ENCODE peak calls at places on chromosomes 6 and 20, in six cellular contexts. One of them, this sample, is unnamed.

GRCh38 chr20:46308258-46309157 is at the start of gene CDH22:
- DNase-seq in A673: peak
- DNase-seq in non-pigmented ciliary epithelial cell: no peak
- DNase-seq in Ammon's horn: peak
- DNase-seq in astrocyte of the spinal cord: no peak
- DNase-seq in heart right ventricle: peak
- DNase-seq in this sample: peak

GRCh38 chr6:165889636-165890403 is 226.8 kb upstream of the PDE10A start:
- DNase-seq in A673: peak
- DNase-seq in non-pigmented ciliary epithelial cell: no peak
- DNase-seq in Ammon's horn: peak
- DNase-seq in astrocyte of the spinal cord: peak
- DNase-seq in heart right ventricle: no peak
- DNase-seq in this sample: peak

GRCh38 chr6:5302995-5303622 is 41.8 kb downstream of the FARS2 start:
- DNase-seq in A673: no peak
- DNase-seq in non-pigmented ciliary epithelial cell: no peak
- DNase-seq in Ammon's horn: peak
- DNase-seq in astrocyte of the spinal cord: peak
- DNase-seq in heart right ventricle: peak
- DNase-seq in this sample: peak

GRCh38 chr6:44642345-44642744 is 254.8 kb downstream of the CDC5L start:
- DNase-seq in A673: no peak
- DNase-seq in non-pigmented ciliary epithelial cell: no peak
- DNase-seq in Ammon's horn: no peak
- DNase-seq in astrocyte of the spinal cord: no peak
- DNase-seq in heart right ventricle: no peak
- DNase-seq in this sample: no peak

GRCh38 chr20:43988451-43988850 is 73.8 kb downstream of the TOX2 start:
- DNase-seq in A673: no peak
- DNase-seq in non-pigmented ciliary epithelial cell: no peak
- DNase-seq in Ammon's horn: no peak
- DNase-seq in astrocyte of the spinal cord: no peak
- DNase-seq in heart right ventricle: no peak
- DNase-seq in this sample: no peak

GRCh38 chr6:124964764-124965105 is 2.5 kb downstream of the RNF217 start:
- DNase-seq in A673: no peak
- DNase-seq in non-pigmented ciliary epithelial cell: no peak
- DNase-seq in Ammon's horn: no peak
- DNase-seq in astrocyte of the spinal cord: no peak
- DNase-seq in heart right ventricle: no peak
- DNase-seq in this sample: no peak

GRCh38 chr20:9488063-9488462 is 26.3 kb upstream of the LAMP5 start:
- DNase-seq in A673: peak
- DNase-seq in non-pigmented ciliary epithelial cell: no peak
- DNase-seq in Ammon's horn: peak
- DNase-seq in astrocyte of the spinal cord: no peak
- DNase-seq in heart right ventricle: no peak
- DNase-seq in this sample: no peak

GRCh38 chr6:20182926-20183521 is 29.2 kb downstream of the MBOAT1 start:
- DNase-seq in A673: no peak
- DNase-seq in non-pigmented ciliary epithelial cell: no peak
- DNase-seq in Ammon's horn: no peak
- DNase-seq in astrocyte of the spinal cord: peak
- DNase-seq in heart right ventricle: peak
- DNase-seq in this sample: no peak

GRCh38 chr6:150684715-150685459 is 85.2 kb downstream of the PLEKHG1 start:
- DNase-seq in A673: no peak
- DNase-seq in non-pigmented ciliary epithelial cell: no peak
- DNase-seq in Ammon's horn: no peak
- DNase-seq in astrocyte of the spinal cord: no peak
- DNase-seq in heart right ventricle: no peak
- DNase-seq in this sample: no peak

GRCh38 chr20:18059603-18060002 is 1.9 kb upstream of the OVOL2 start:
- DNase-seq in A673: no peak
- DNase-seq in non-pigmented ciliary epithelial cell: no peak
- DNase-seq in Ammon's horn: no peak
- DNase-seq in astrocyte of the spinal cord: no peak
- DNase-seq in heart right ventricle: no peak
- DNase-seq in this sample: no peak

GRCh38 chr6:166029506-166029905 is 138.1 kb downstream of the TBXT start:
- DNase-seq in A673: no peak
- DNase-seq in non-pigmented ciliary epithelial cell: no peak
- DNase-seq in Ammon's horn: no peak
- DNase-seq in astrocyte of the spinal cord: peak
- DNase-seq in heart right ventricle: no peak
- DNase-seq in this sample: no peak

GRCh38 chr20:62485062-62485700 is 9.4 kb upstream of the GATA5 start:
- DNase-seq in A673: no peak
- DNase-seq in non-pigmented ciliary epithelial cell: no peak
- DNase-seq in Ammon's horn: no peak
- DNase-seq in astrocyte of the spinal cord: no peak
- DNase-seq in heart right ventricle: no peak
- DNase-seq in this sample: no peak

GRCh38 chr20:13183005-13183404 is 38.1 kb upstream of the ISM1 start:
- DNase-seq in A673: no peak
- DNase-seq in non-pigmented ciliary epithelial cell: no peak
- DNase-seq in Ammon's horn: no peak
- DNase-seq in astrocyte of the spinal cord: no peak
- DNase-seq in heart right ventricle: no peak
- DNase-seq in this sample: no peak

GRCh38 chr6:109526905-109527628 is 44.0 kb upstream of the ZBTB24 start:
- DNase-seq in A673: peak
- DNase-seq in non-pigmented ciliary epithelial cell: peak
- DNase-seq in Ammon's horn: peak
- DNase-seq in astrocyte of the spinal cord: peak
- DNase-seq in heart right ventricle: no peak
- DNase-seq in this sample: peak

GRCh38 chr6:56953597-56954388 is 1.1 kb upstream of the BEND6 start:
- DNase-seq in A673: peak
- DNase-seq in non-pigmented ciliary epithelial cell: no peak
- DNase-seq in Ammon's horn: no peak
- DNase-seq in astrocyte of the spinal cord: no peak
- DNase-seq in heart right ventricle: no peak
- DNase-seq in this sample: peak

GRCh38 chr6:140156131-140156530 is 781.7 kb upstream of the CITED2 start:
- DNase-seq in A673: no peak
- DNase-seq in non-pigmented ciliary epithelial cell: no peak
- DNase-seq in Ammon's horn: no peak
- DNase-seq in astrocyte of the spinal cord: no peak
- DNase-seq in heart right ventricle: no peak
- DNase-seq in this sample: no peak

GRCh38 chr6:89350281-89351037 is 2.1 kb downstream of the UBE2J1 start:
- DNase-seq in A673: peak
- DNase-seq in non-pigmented ciliary epithelial cell: no peak
- DNase-seq in Ammon's horn: peak
- DNase-seq in astrocyte of the spinal cord: peak
- DNase-seq in heart right ventricle: no peak
- DNase-seq in this sample: no peak

GRCh38 chr6:146613947-146614346 is 15.2 kb downstream of the ADGB start:
- DNase-seq in A673: no peak
- DNase-seq in non-pigmented ciliary epithelial cell: no peak
- DNase-seq in Ammon's horn: no peak
- DNase-seq in astrocyte of the spinal cord: no peak
- DNase-seq in heart right ventricle: no peak
- DNase-seq in this sample: no peak

GRCh38 chr6:122696853-122697252 is 82.7 kb upstream of the FABP7 start:
- DNase-seq in A673: no peak
- DNase-seq in non-pigmented ciliary epithelial cell: peak
- DNase-seq in Ammon's horn: no peak
- DNase-seq in astrocyte of the spinal cord: peak
- DNase-seq in heart right ventricle: no peak
- DNase-seq in this sample: no peak

GRCh38 chr6:165841153-165841558 is 178.1 kb upstream of the PDE10A start:
- DNase-seq in A673: no peak
- DNase-seq in non-pigmented ciliary epithelial cell: no peak
- DNase-seq in Ammon's horn: no peak
- DNase-seq in astrocyte of the spinal cord: no peak
- DNase-seq in heart right ventricle: no peak
- DNase-seq in this sample: no peak

GRCh38 chr6:159760602-159761057 is 1.2 kb upstream of the ACAT2 start:
- DNase-seq in A673: peak
- DNase-seq in non-pigmented ciliary epithelial cell: peak
- DNase-seq in Ammon's horn: no peak
- DNase-seq in astrocyte of the spinal cord: peak
- DNase-seq in heart right ventricle: no peak
- DNase-seq in this sample: peak

GRCh38 chr6:27591660-27592059 is 118.8 kb upstream of the ZNF184 start:
- DNase-seq in A673: peak
- DNase-seq in non-pigmented ciliary epithelial cell: no peak
- DNase-seq in Ammon's horn: peak
- DNase-seq in astrocyte of the spinal cord: peak
- DNase-seq in heart right ventricle: no peak
- DNase-seq in this sample: peak

GRCh38 chr6:56424542-56425083 is 177.2 kb upstream of the COL21A1 start:
- DNase-seq in A673: no peak
- DNase-seq in non-pigmented ciliary epithelial cell: no peak
- DNase-seq in Ammon's horn: no peak
- DNase-seq in astrocyte of the spinal cord: no peak
- DNase-seq in heart right ventricle: no peak
- DNase-seq in this sample: no peak

GRCh38 chr6:147029923-147030322 is 174.3 kb upstream of the STXBP5 start:
- DNase-seq in A673: no peak
- DNase-seq in non-pigmented ciliary epithelial cell: no peak
- DNase-seq in Ammon's horn: no peak
- DNase-seq in astrocyte of the spinal cord: no peak
- DNase-seq in heart right ventricle: no peak
- DNase-seq in this sample: no peak

GRCh38 chr20:24472426-24472825 is 3.0 kb downstream of the SYNDIG1 start:
- DNase-seq in A673: no peak
- DNase-seq in non-pigmented ciliary epithelial cell: no peak
- DNase-seq in Ammon's horn: no peak
- DNase-seq in astrocyte of the spinal cord: no peak
- DNase-seq in heart right ventricle: no peak
- DNase-seq in this sample: no peak

GRCh38 chr6:22457986-22458385 is 111.4 kb upstream of the HDGFL1 start:
- DNase-seq in A673: no peak
- DNase-seq in non-pigmented ciliary epithelial cell: no peak
- DNase-seq in Ammon's horn: no peak
- DNase-seq in astrocyte of the spinal cord: no peak
- DNase-seq in heart right ventricle: no peak
- DNase-seq in this sample: no peak

GRCh38 chr20:39036851-39037250 is 74.7 kb downstream of the DHX35 start:
- DNase-seq in A673: no peak
- DNase-seq in non-pigmented ciliary epithelial cell: no peak
- DNase-seq in Ammon's horn: no peak
- DNase-seq in astrocyte of the spinal cord: no peak
- DNase-seq in heart right ventricle: no peak
- DNase-seq in this sample: no peak

GRCh38 chr6:148972481-148972880 is 225.7 kb downstream of the UST start:
- DNase-seq in A673: peak
- DNase-seq in non-pigmented ciliary epithelial cell: no peak
- DNase-seq in Ammon's horn: no peak
- DNase-seq in astrocyte of the spinal cord: peak
- DNase-seq in heart right ventricle: no peak
- DNase-seq in this sample: peak

GRCh38 chr6:151784441-151785214 is 22.9 kb upstream of the ESR1 start:
- DNase-seq in A673: no peak
- DNase-seq in non-pigmented ciliary epithelial cell: no peak
- DNase-seq in Ammon's horn: no peak
- DNase-seq in astrocyte of the spinal cord: no peak
- DNase-seq in heart right ventricle: no peak
- DNase-seq in this sample: no peak

GRCh38 chr20:59813126-59813947 is 120.1 kb downstream of the SYCP2 start:
- DNase-seq in A673: no peak
- DNase-seq in non-pigmented ciliary epithelial cell: no peak
- DNase-seq in Ammon's horn: no peak
- DNase-seq in astrocyte of the spinal cord: no peak
- DNase-seq in heart right ventricle: no peak
- DNase-seq in this sample: no peak